ENCODE peak calls at places on chromosome 7, in nine cellular contexts. One of them, this sample, is unnamed.

GRCh38 chr7:15213093-15213492 is 310.5 kb upstream of the DGKB start:
- DNase-seq in foreskin fibroblast: no peak
- DNase-seq in CD8-positive, alpha-beta T cell: no peak
- DNase-seq in heart right ventricle: no peak
- DNase-seq in AG09309: no peak
- DNase-seq in left ventricle myocardium inferior: no peak
- DNase-seq in psoas muscle: no peak
- DNase-seq in body of pancreas: no peak
- DNase-seq in IMR-90: no peak
- DNase-seq in this sample: no peak

GRCh38 chr7:80533287-80533686 is 21.4 kb upstream of the GNAT3 start:
- DNase-seq in body of pancreas: no peak
- DNase-seq in IMR-90: peak
- DNase-seq in psoas muscle: no peak
- DNase-seq in CD8-positive, alpha-beta T cell: no peak
- DNase-seq in AG09309: no peak
- DNase-seq in left ventricle myocardium inferior: no peak
- DNase-seq in foreskin fibroblast: peak
- DNase-seq in heart right ventricle: no peak
- DNase-seq in this sample: no peak

GRCh38 chr7:98657736-98658135 is 40.7 kb downstream of the NPTX2 start:
- DNase-seq in psoas muscle: no peak
- DNase-seq in heart right ventricle: no peak
- DNase-seq in foreskin fibroblast: no peak
- DNase-seq in body of pancreas: no peak
- DNase-seq in AG09309: no peak
- DNase-seq in CD8-positive, alpha-beta T cell: no peak
- DNase-seq in left ventricle myocardium inferior: no peak
- DNase-seq in IMR-90: no peak
- DNase-seq in this sample: no peak

GRCh38 chr7:137656227-137656849 is 190.4 kb downstream of the DGKI start:
- DNase-seq in heart right ventricle: peak
- DNase-seq in CD8-positive, alpha-beta T cell: peak
- DNase-seq in AG09309: peak
- DNase-seq in IMR-90: peak
- DNase-seq in left ventricle myocardium inferior: peak
- DNase-seq in psoas muscle: peak
- DNase-seq in body of pancreas: peak
- DNase-seq in foreskin fibroblast: peak
- DNase-seq in this sample: peak

GRCh38 chr7:75537731-75538130 is 45.6 kb downstream of the SPDYE5 start:
- DNase-seq in CD8-positive, alpha-beta T cell: no peak
- DNase-seq in IMR-90: no peak
- DNase-seq in left ventricle myocardium inferior: no peak
- DNase-seq in body of pancreas: no peak
- DNase-seq in heart right ventricle: no peak
- DNase-seq in psoas muscle: no peak
- DNase-seq in foreskin fibroblast: no peak
- DNase-seq in AG09309: no peak
- DNase-seq in this sample: no peak

GRCh38 chr7:127995157-127995865 is 35.9 kb downstream of the LRRC4 start:
- DNase-seq in IMR-90: peak
- DNase-seq in AG09309: peak
- DNase-seq in heart right ventricle: no peak
- DNase-seq in foreskin fibroblast: peak
- DNase-seq in left ventricle myocardium inferior: no peak
- DNase-seq in CD8-positive, alpha-beta T cell: no peak
- DNase-seq in body of pancreas: no peak
- DNase-seq in psoas muscle: no peak
- DNase-seq in this sample: no peak

GRCh38 chr7:98137826-98138151 is 31.1 kb downstream of the LMTK2 start:
- DNase-seq in body of pancreas: peak
- DNase-seq in psoas muscle: no peak
- DNase-seq in AG09309: no peak
- DNase-seq in heart right ventricle: no peak
- DNase-seq in left ventricle myocardium inferior: no peak
- DNase-seq in CD8-positive, alpha-beta T cell: no peak
- DNase-seq in foreskin fibroblast: no peak
- DNase-seq in IMR-90: no peak
- DNase-seq in this sample: peak

GRCh38 chr7:149325248-149325647 is 63.3 kb downstream of the ZNF783 start:
- DNase-seq in left ventricle myocardium inferior: no peak
- DNase-seq in foreskin fibroblast: no peak
- DNase-seq in IMR-90: no peak
- DNase-seq in CD8-positive, alpha-beta T cell: no peak
- DNase-seq in heart right ventricle: no peak
- DNase-seq in psoas muscle: no peak
- DNase-seq in AG09309: no peak
- DNase-seq in body of pancreas: no peak
- DNase-seq in this sample: no peak

GRCh38 chr7:134901389-134902020 is 84.8 kb upstream of the AGBL3 start:
- DNase-seq in IMR-90: no peak
- DNase-seq in foreskin fibroblast: no peak
- DNase-seq in body of pancreas: no peak
- DNase-seq in CD8-positive, alpha-beta T cell: no peak
- DNase-seq in heart right ventricle: no peak
- DNase-seq in psoas muscle: no peak
- DNase-seq in left ventricle myocardium inferior: no peak
- DNase-seq in AG09309: no peak
- DNase-seq in this sample: no peak

GRCh38 chr7:91031757-91032156 is 232.5 kb upstream of the FZD1 start:
- DNase-seq in body of pancreas: no peak
- DNase-seq in left ventricle myocardium inferior: no peak
- DNase-seq in CD8-positive, alpha-beta T cell: no peak
- DNase-seq in AG09309: no peak
- DNase-seq in foreskin fibroblast: no peak
- DNase-seq in psoas muscle: no peak
- DNase-seq in IMR-90: no peak
- DNase-seq in heart right ventricle: no peak
- DNase-seq in this sample: no peak

GRCh38 chr7:91030680-91031079 is 233.6 kb upstream of the FZD1 start:
- DNase-seq in psoas muscle: no peak
- DNase-seq in foreskin fibroblast: no peak
- DNase-seq in CD8-positive, alpha-beta T cell: no peak
- DNase-seq in body of pancreas: no peak
- DNase-seq in IMR-90: no peak
- DNase-seq in left ventricle myocardium inferior: no peak
- DNase-seq in AG09309: no peak
- DNase-seq in heart right ventricle: no peak
- DNase-seq in this sample: no peak

GRCh38 chr7:91039033-91039432 is 225.2 kb upstream of the FZD1 start:
- DNase-seq in foreskin fibroblast: no peak
- DNase-seq in CD8-positive, alpha-beta T cell: no peak
- DNase-seq in heart right ventricle: no peak
- DNase-seq in IMR-90: no peak
- DNase-seq in body of pancreas: no peak
- DNase-seq in AG09309: no peak
- DNase-seq in psoas muscle: no peak
- DNase-seq in left ventricle myocardium inferior: no peak
- DNase-seq in this sample: no peak

GRCh38 chr7:91033574-91033973 is 230.7 kb upstream of the FZD1 start:
- DNase-seq in IMR-90: no peak
- DNase-seq in AG09309: no peak
- DNase-seq in psoas muscle: no peak
- DNase-seq in CD8-positive, alpha-beta T cell: no peak
- DNase-seq in left ventricle myocardium inferior: no peak
- DNase-seq in heart right ventricle: no peak
- DNase-seq in body of pancreas: no peak
- DNase-seq in foreskin fibroblast: no peak
- DNase-seq in this sample: no peak

GRCh38 chr7:91034459-91035368 is 229.5 kb upstream of the FZD1 start:
- DNase-seq in foreskin fibroblast: peak
- DNase-seq in left ventricle myocardium inferior: no peak
- DNase-seq in IMR-90: peak
- DNase-seq in AG09309: peak
- DNase-seq in body of pancreas: peak
- DNase-seq in psoas muscle: no peak
- DNase-seq in CD8-positive, alpha-beta T cell: no peak
- DNase-seq in heart right ventricle: no peak
- DNase-seq in this sample: peak
- TF ChIP-seq CTCF in foreskin fibroblast: peak
- TF ChIP-seq CTCF in left ventricle myocardium inferior: peak
- TF ChIP-seq CTCF in IMR-90: peak
- TF ChIP-seq CTCF in AG09309: peak
- TF ChIP-seq CTCF in body of pancreas: peak
- TF ChIP-seq CTCF in psoas muscle: peak
- TF ChIP-seq CTCF in CD8-positive, alpha-beta T cell: no peak
- TF ChIP-seq CTCF in heart right ventricle: peak
- TF ChIP-seq CTCF in this sample: peak

GRCh38 chr7:67724435-67724834 is 727.8 kb downstream of the TYW1 start:
- DNase-seq in psoas muscle: no peak
- DNase-seq in CD8-positive, alpha-beta T cell: no peak
- DNase-seq in foreskin fibroblast: no peak
- DNase-seq in IMR-90: no peak
- DNase-seq in body of pancreas: no peak
- DNase-seq in heart right ventricle: no peak
- DNase-seq in left ventricle myocardium inferior: no peak
- DNase-seq in AG09309: no peak
- DNase-seq in this sample: no peak

GRCh38 chr7:67724955-67725354 is 728.3 kb downstream of the TYW1 start:
- DNase-seq in CD8-positive, alpha-beta T cell: no peak
- DNase-seq in foreskin fibroblast: no peak
- DNase-seq in body of pancreas: no peak
- DNase-seq in psoas muscle: no peak
- DNase-seq in heart right ventricle: no peak
- DNase-seq in IMR-90: no peak
- DNase-seq in left ventricle myocardium inferior: no peak
- DNase-seq in AG09309: no peak
- DNase-seq in this sample: no peak

GRCh38 chr7:67725437-67725836 is 728.8 kb downstream of the TYW1 start:
- DNase-seq in foreskin fibroblast: no peak
- DNase-seq in IMR-90: no peak
- DNase-seq in psoas muscle: no peak
- DNase-seq in left ventricle myocardium inferior: no peak
- DNase-seq in body of pancreas: no peak
- DNase-seq in AG09309: no peak
- DNase-seq in CD8-positive, alpha-beta T cell: no peak
- DNase-seq in heart right ventricle: no peak
- DNase-seq in this sample: no peak

DNA sequence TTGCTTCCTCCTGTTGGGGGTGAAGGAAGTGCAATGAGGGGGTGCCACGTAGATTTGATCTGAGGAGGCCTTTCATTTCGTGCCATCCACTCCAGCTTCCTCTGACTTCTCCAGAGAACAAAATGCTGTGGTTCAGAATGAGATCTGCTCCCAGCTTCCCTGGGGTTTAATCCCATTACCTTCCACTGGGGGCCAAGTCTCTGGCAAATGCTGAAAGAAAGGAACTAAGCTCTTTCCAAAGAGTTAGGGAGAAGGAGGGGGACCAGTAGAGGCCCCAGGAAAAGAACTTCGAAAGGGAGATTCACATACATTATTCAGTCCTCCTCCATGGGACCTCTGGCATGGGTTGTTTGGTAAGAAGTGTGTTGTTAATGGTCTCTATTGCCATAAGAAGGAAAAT is 727.0 kb downstream of the TYW1 start:
- DNase-seq in left ventricle myocardium inferior: no peak
- DNase-seq in AG09309: no peak
- DNase-seq in body of pancreas: no peak
- DNase-seq in heart right ventricle: no peak
- DNase-seq in CD8-positive, alpha-beta T cell: no peak
- DNase-seq in psoas muscle: no peak
- DNase-seq in foreskin fibroblast: no peak
- DNase-seq in IMR-90: no peak
- DNase-seq in this sample: no peak
- TF ChIP-seq CTCF in left ventricle myocardium inferior: no peak
- TF ChIP-seq CTCF in AG09309: no peak
- TF ChIP-seq CTCF in body of pancreas: no peak
- TF ChIP-seq CTCF in heart right ventricle: no peak
- TF ChIP-seq CTCF in CD8-positive, alpha-beta T cell: no peak
- TF ChIP-seq CTCF in psoas muscle: no peak
- TF ChIP-seq CTCF in foreskin fibroblast: no peak
- TF ChIP-seq CTCF in IMR-90: no peak
- TF ChIP-seq CTCF in this sample: no peak

GRCh38 chr7:26551740-26552139 is 260.1 kb downstream of the SNX10 start:
- DNase-seq in heart right ventricle: no peak
- DNase-seq in AG09309: no peak
- DNase-seq in left ventricle myocardium inferior: no peak
- DNase-seq in CD8-positive, alpha-beta T cell: no peak
- DNase-seq in foreskin fibroblast: no peak
- DNase-seq in IMR-90: no peak
- DNase-seq in psoas muscle: no peak
- DNase-seq in body of pancreas: no peak
- DNase-seq in this sample: no peak

GRCh38 chr7:26550492-26550891 is 258.8 kb downstream of the SNX10 start:
- DNase-seq in heart right ventricle: no peak
- DNase-seq in AG09309: no peak
- DNase-seq in body of pancreas: no peak
- DNase-seq in CD8-positive, alpha-beta T cell: no peak
- DNase-seq in psoas muscle: no peak
- DNase-seq in foreskin fibroblast: no peak
- DNase-seq in left ventricle myocardium inferior: no peak
- DNase-seq in IMR-90: no peak
- DNase-seq in this sample: no peak

GRCh38 chr7:26553128-26553527 is 261.5 kb downstream of the SNX10 start:
- DNase-seq in left ventricle myocardium inferior: no peak
- DNase-seq in AG09309: no peak
- DNase-seq in IMR-90: no peak
- DNase-seq in CD8-positive, alpha-beta T cell: no peak
- DNase-seq in body of pancreas: no peak
- DNase-seq in foreskin fibroblast: no peak
- DNase-seq in psoas muscle: no peak
- DNase-seq in heart right ventricle: no peak
- DNase-seq in this sample: no peak

GRCh38 chr7:26547156-26547555 is 255.5 kb downstream of the SNX10 start:
- DNase-seq in CD8-positive, alpha-beta T cell: no peak
- DNase-seq in psoas muscle: no peak
- DNase-seq in body of pancreas: no peak
- DNase-seq in IMR-90: no peak
- DNase-seq in left ventricle myocardium inferior: no peak
- DNase-seq in heart right ventricle: no peak
- DNase-seq in AG09309: no peak
- DNase-seq in foreskin fibroblast: no peak
- DNase-seq in this sample: no peak

GRCh38 chr7:26549281-26549943 is 257.8 kb downstream of the SNX10 start:
- DNase-seq in psoas muscle: no peak
- DNase-seq in AG09309: no peak
- DNase-seq in foreskin fibroblast: no peak
- DNase-seq in IMR-90: no peak
- DNase-seq in left ventricle myocardium inferior: no peak
- DNase-seq in body of pancreas: peak
- DNase-seq in CD8-positive, alpha-beta T cell: no peak
- DNase-seq in heart right ventricle: no peak
- DNase-seq in this sample: no peak
- TF ChIP-seq CTCF in psoas muscle: no peak
- TF ChIP-seq CTCF in AG09309: no peak
- TF ChIP-seq CTCF in foreskin fibroblast: no peak
- TF ChIP-seq CTCF in IMR-90: no peak
- TF ChIP-seq CTCF in left ventricle myocardium inferior: no peak
- TF ChIP-seq CTCF in body of pancreas: no peak
- TF ChIP-seq CTCF in CD8-positive, alpha-beta T cell: no peak
- TF ChIP-seq CTCF in heart right ventricle: no peak
- TF ChIP-seq CTCF in this sample: no peak

DNA sequence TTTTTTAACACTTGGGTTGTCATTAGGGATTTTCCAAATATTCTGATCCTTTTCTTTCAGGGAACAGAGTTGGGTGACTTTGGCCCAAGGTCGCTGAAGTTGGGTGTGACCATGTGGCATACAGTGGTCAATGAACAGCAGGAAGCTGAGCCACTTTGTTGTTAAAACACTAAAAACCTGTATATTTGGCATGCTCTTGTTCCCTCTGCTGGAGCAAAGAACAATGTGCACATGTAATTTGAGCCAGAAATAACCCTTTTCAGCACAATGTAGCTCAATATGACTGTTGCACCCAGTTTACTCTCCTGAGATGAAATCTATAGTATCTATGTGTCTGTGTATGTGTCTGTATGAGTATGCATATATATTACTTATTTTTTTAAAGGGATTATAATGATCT is 74.9 kb downstream of the ADCYAP1R1 start:
- DNase-seq in IMR-90: peak
- DNase-seq in CD8-positive, alpha-beta T cell: no peak
- DNase-seq in psoas muscle: no peak
- DNase-seq in AG09309: peak
- DNase-seq in heart right ventricle: no peak
- DNase-seq in foreskin fibroblast: peak
- DNase-seq in left ventricle myocardium inferior: no peak
- DNase-seq in body of pancreas: no peak
- DNase-seq in this sample: no peak
- TF ChIP-seq CTCF in IMR-90: peak
- TF ChIP-seq CTCF in CD8-positive, alpha-beta T cell: no peak
- TF ChIP-seq CTCF in psoas muscle: no peak
- TF ChIP-seq CTCF in AG09309: peak
- TF ChIP-seq CTCF in heart right ventricle: no peak
- TF ChIP-seq CTCF in foreskin fibroblast: peak
- TF ChIP-seq CTCF in left ventricle myocardium inferior: no peak
- TF ChIP-seq CTCF in body of pancreas: no peak
- TF ChIP-seq CTCF in this sample: no peak